ENCODE peak calls at places on chromosomes 13 and 19, in nine cellular contexts. J is memory B cell; T is gastrocnemius medialis; E is CD4-positive, alpha-beta T cell; V is sciatic nerve; S is left ventricle myocardium superior; G is RWPE2; C is Right ventricle myocardium superior; B is left colon. H is an unnamed sample.

GRCh38 chr19:32543107-32543900 is 37.7 kb upstream of the PDCD5 start:
- ATAC-seq in J (no peak), T (no peak), E (no peak), V (no peak), S (no peak), G (peak), C (no peak), B (no peak), H (no peak)

GRCh38 chr13:21696865-21697448 is 26.1 kb downstream of the FGF9 start:
- ATAC-seq in J (no peak), T (no peak), E (no peak), V (no peak), S (no peak), G (no peak), C (no peak), B (peak), H (no peak)

GRCh38 chr13:83184150-83184475 is 698.2 kb downstream of the SLITRK1 start:
- ATAC-seq in J (no peak), T (no peak), E (no peak), V (no peak), S (no peak), G (no peak), C (no peak), B (no peak), H (no peak)

GRCh38 chr13:94129490-94129894 is 350.0 kb downstream of the DCT start:
- ATAC-seq in J (no peak), T (no peak), E (no peak), V (peak), S (no peak), G (no peak), C (no peak), B (no peak), H (peak)

GRCh38 chr13:83450586-83450985 is 431.7 kb downstream of the SLITRK1 start:
- ATAC-seq in J (no peak), T (no peak), E (no peak), V (no peak), S (no peak), G (no peak), C (no peak), B (no peak), H (no peak)

GRCh38 chr19:39596911-39597310 is 5.4 kb upstream of the LGALS13 start:
- ATAC-seq in J (no peak), T (no peak), E (no peak), V (no peak), S (no peak), G (no peak), C (no peak), B (no peak), H (no peak)

GRCh38 chr19:33472696-33473624 is 48.6 kb downstream of the PEPD start:
- ATAC-seq in J (no peak), T (peak), E (no peak), V (no peak), S (no peak), G (peak), C (no peak), B (no peak), H (no peak)

GRCh38 chr13:108629353-108629752 is at the start of gene MYO16:
- ATAC-seq in J (no peak), T (no peak), E (no peak), V (no peak), S (no peak), G (no peak), C (peak), B (no peak), H (no peak)

GRCh38 chr13:109704771-109705628 is 81.4 kb downstream of the IRS2 start:
- ATAC-seq in J (no peak), T (peak), E (no peak), V (peak), S (peak), G (peak), C (peak), B (peak), H (peak)

H was measured in gastroesophageal sphincter.